ENCODE peak calls at places on chromosomes 13 and 19, in nine cellular contexts. N, A, F, D, H, S, Z, X and P are unnamed samples.

GRCh38 chr19:4124638-4125037 is 716 bp upstream of the MAP2K2 start:
- DNase-seq in N (no peak), A (no peak), F (no peak), D (no peak), H (no peak), S (no peak), Z (no peak), X (no peak), P (no peak)

GRCh38 chr19:41367848-41368301 is 3.9 kb upstream of the B9D2 start:
- DNase-seq in N (no peak), A (no peak), F (peak; percentile 82), D (no peak), H (no peak), S (no peak), Z (no peak), X (no peak), P (no peak)

GRCh38 chr19:17883627-17884413 is 12.1 kb downstream of the SLC5A5 start:
- DNase-seq in N (no peak), A (no peak), F (no peak), D (no peak), H (no peak), S (no peak), Z (no peak), X (no peak), P (no peak)

GRCh38 chr13:93680329-93680728 is 453.7 kb downstream of the GPC6 start:
- DNase-seq in N (no peak), A (no peak), F (no peak), D (no peak), H (no peak), S (no peak), Z (no peak), X (no peak), P (no peak)

GRCh38 chr13:83182845-83183244 is 699.4 kb downstream of the SLITRK1 start:
- DNase-seq in N (no peak), A (no peak), F (no peak), D (no peak), H (no peak), S (no peak), Z (no peak), X (no peak), P (no peak)

GRCh38 chr13:87941244-87941643 is 270.1 kb downstream of the SLITRK5 start:
- DNase-seq in N (no peak), A (no peak), F (no peak), D (no peak), H (no peak), S (no peak), Z (no peak), X (no peak), P (no peak)

GRCh38 chr13:79385694-79386093 is 20.4 kb downstream of the RBM26 start:
- DNase-seq in N (no peak), A (no peak), F (peak; percentile 44), D (no peak), H (no peak), S (no peak), Z (no peak), X (no peak), P (no peak)

GRCh38 chr19:1467512-1468273 is 11.3 kb downstream of the C19orf25 start:
- DNase-seq in N (no peak), A (no peak), F (no peak), D (no peak), H (no peak), S (no peak), Z (no peak), X (peak; percentile 14), P (no peak)

GRCh38 chr19:10808937-10809655 is 26.9 kb downstream of the TMED1 start:
- DNase-seq in N (no peak), A (no peak), F (no peak), D (no peak), H (no peak), S (no peak), Z (no peak), X (no peak), P (no peak)

GRCh38 chr19:18292460-18292809 is 11.0 kb upstream of the JUND start:
- DNase-seq in N (no peak), A (no peak), F (peak; percentile 53), D (no peak), H (no peak), S (no peak), Z (no peak), X (no peak), P (no peak)

GRCh38 chr13:101523732-101524131 is 71.3 kb downstream of the ITGBL1 start:
- DNase-seq in N (no peak), A (no peak), F (peak; percentile 59), D (no peak), H (no peak), S (no peak), Z (no peak), X (no peak), P (no peak)

GRCh38 chr19:56104423-56104822 is 16.7 kb downstream of the ZNF787 start:
- DNase-seq in N (no peak), A (no peak), F (no peak), D (no peak), H (no peak), S (no peak), Z (no peak), X (peak; percentile 7), P (no peak)

GRCh38 chr19:53580871-53581835 is 43.2 kb downstream of the ZNF331 start:
- DNase-seq in N (no peak), A (no peak), F (no peak), D (no peak), H (no peak), S (no peak), Z (no peak), X (no peak), P (no peak)

GRCh38 chr13:43305416-43305815 is 282.0 kb downstream of the DNAJC15 start:
- DNase-seq in N (no peak), A (no peak), F (peak; percentile 46), D (no peak), H (no peak), S (no peak), Z (no peak), X (no peak), P (no peak)

GRCh38 chr13:44649118-44649455 is 73.0 kb upstream of the TSC22D1 start:
- DNase-seq in N (no peak), A (no peak), F (no peak), D (no peak), H (no peak), S (no peak), Z (no peak), X (no peak), P (no peak)

GRCh38 chr19:41352609-41353465 is 885 bp downstream of the TGFB1 start:
- DNase-seq in N (no peak), A (peak; percentile 76), F (peak; percentile 69), D (peak; percentile 81), H (peak; percentile 78), S (peak; percentile 85), Z (peak; percentile 65), X (peak; percentile 74), P (peak; percentile 88)

GRCh38 chr19:17011485-17011884 is 15.1 kb downstream of the CPAMD8 start:
- DNase-seq in N (no peak), A (no peak), F (no peak), D (no peak), H (no peak), S (no peak), Z (no peak), X (no peak), P (no peak)

GRCh38 chr13:72504026-72504925 is 223.2 kb downstream of the MZT1 start:
- DNase-seq in N (no peak), A (no peak), F (no peak), D (no peak), H (no peak), S (no peak), Z (no peak), X (no peak), P (no peak)